ENCODE peak calls at places on chromosomes 1 and 21, in five cellular contexts. U is CD8-positive, alpha-beta T cell; C is CD8-positive, alpha-beta memory T cell; V is body of pancreas; R is IMR-90. K is an unnamed sample.

GRCh38 chr1:109186704-109187071 is 27.0 kb upstream of the SARS1 start:
- DNase-seq in U (no peak), R (peak), V (no peak), C (no peak), K (peak)

GRCh38 chr1:66711420-66711819 is 40.8 kb upstream of the DYNLT5 start:
- DNase-seq in C (no peak), U (no peak), R (no peak), V (no peak), K (no peak)

GRCh38 chr1:15231714-15232201 is 15.3 kb upstream of the FHAD1 start:
- DNase-seq in U (no peak), V (no peak), R (no peak), C (no peak), K (no peak)

GRCh38 chr1:55064071-55064581 is 24.8 kb downstream of the PCSK9 start:
- DNase-seq in V (no peak), U (no peak), R (no peak), C (no peak), K (peak)

GRCh38 chr1:20476260-20477038 is 9.6 kb downstream of the CAMK2N1 start:
- DNase-seq in C (no peak), V (peak), U (no peak), R (no peak), K (peak)

GRCh38 chr1:153340356-153340755 is 8.3 kb downstream of the PGLYRP4 start:
- DNase-seq in R (no peak), V (no peak), U (peak), C (no peak), K (no peak)

GRCh38 chr1:15523104-15523921 is 702 bp downstream of the CASP9 start:
- DNase-seq in C (no peak), U (no peak), V (no peak), R (no peak), K (peak)

GRCh38 chr1:164443836-164444235 is 115.1 kb upstream of the PBX1 start:
- DNase-seq in R (no peak), C (no peak), V (no peak), U (no peak), K (no peak)

GRCh38 chr1:219927956-219928790 is at the start of gene SLC30A10:
- DNase-seq in R (no peak), U (no peak), V (peak), C (no peak), K (peak)

GRCh38 chr1:101073836-101074235 is 48.3 kb upstream of the DPH5 start:
- DNase-seq in V (no peak), U (no peak), R (no peak), C (no peak), K (no peak)

GRCh38 chr1:87200875-87201638 is 127.6 kb upstream of the LMO4 start:
- DNase-seq in U (no peak), V (no peak), C (no peak), R (no peak), K (no peak)

GRCh38 chr1:31523769-31524168 is 52.5 kb upstream of the TINAGL1 start:
- DNase-seq in R (no peak), C (no peak), V (no peak), U (no peak), K (no peak)

GRCh38 chr1:59150537-59151386 is 146.1 kb upstream of the FGGY start:
- DNase-seq in V (peak), U (no peak), R (peak), C (no peak), K (peak)

GRCh38 chr1:174626031-174627020 is 178.6 kb downstream of the GPR52 start:
- DNase-seq in V (no peak), R (peak), U (no peak), C (no peak), K (peak)

GRCh38 chr1:161206411-161207140 is 4.4 kb downstream of the NDUFS2 start:
- DNase-seq in R (peak), C (no peak), V (no peak), U (no peak), K (no peak)

GRCh38 chr1:180415985-180416633 is 86.3 kb downstream of the ACBD6 start:
- DNase-seq in U (no peak), V (no peak), C (no peak), R (peak), K (peak)

GRCh38 chr1:170483041-170483440 is 48.9 kb upstream of the GORAB start:
- DNase-seq in C (no peak), R (no peak), V (no peak), U (no peak), K (no peak)

GRCh38 chr1:90924982-90925381 is 96.9 kb downstream of the ZNF644 start:
- DNase-seq in V (no peak), C (no peak), R (peak), U (no peak), K (peak)

GRCh38 chr1:84936116-84936810 is 43.3 kb upstream of the LPAR3 start:
- DNase-seq in V (peak), U (peak), C (peak), R (peak), K (peak)

GRCh38 chr1:30184393-30185141 is 538.8 kb downstream of the MATN1 start:
- DNase-seq in C (no peak), R (no peak), U (peak), V (no peak), K (no peak)

GRCh38 chr1:234433563-234434285 is 45.3 kb downstream of the TARBP1 start:
- DNase-seq in U (no peak), R (peak), V (no peak), C (no peak), K (peak)

GRCh38 chr1:54849219-54850081 is 37.5 kb downstream of the DHCR24 start:
- DNase-seq in C (no peak), U (no peak), V (no peak), R (no peak), K (peak)

GRCh38 chr1:230641900-230642262 is 400 bp upstream of the COG2 start:
- DNase-seq in R (no peak), V (no peak), C (no peak), U (no peak), K (no peak)

GRCh38 chr21:32779983-32780382 is 8.4 kb upstream of the PAXBP1 start:
- DNase-seq in C (no peak), U (no peak), V (no peak), R (no peak), K (no peak)

DNA sequence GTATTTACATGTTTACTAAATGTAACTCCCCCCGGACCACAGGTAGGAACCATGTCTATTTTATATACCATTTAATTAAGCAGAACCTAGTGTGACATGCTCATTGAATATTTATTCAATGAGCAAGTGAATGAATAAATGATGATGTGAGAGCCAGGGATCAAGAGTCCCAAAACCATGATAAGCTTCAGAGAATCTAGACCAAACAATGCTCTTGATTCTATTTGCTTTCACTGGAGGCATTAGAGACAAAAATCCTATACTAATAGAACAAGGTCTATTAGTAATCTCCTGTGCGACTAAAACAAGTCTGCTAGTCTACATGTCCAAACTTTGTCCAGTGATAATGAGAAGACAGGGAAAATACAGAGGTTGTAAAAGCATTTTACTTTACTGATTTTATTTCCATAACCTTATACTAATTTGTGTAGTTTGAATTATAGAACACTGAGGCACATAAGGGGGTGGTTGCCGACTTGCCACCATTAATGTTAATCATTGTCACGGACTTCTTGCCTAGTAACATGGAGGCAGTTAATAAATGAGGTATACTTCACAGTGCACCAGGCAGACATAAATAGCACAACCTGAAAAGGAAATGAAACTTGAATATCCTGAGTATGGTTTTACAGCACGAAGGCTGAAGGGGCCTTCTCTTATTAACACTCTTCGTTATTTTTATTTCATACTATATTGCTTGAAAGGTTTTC is 69.8 kb downstream of the TBX15 start:
- DNase-seq in U (no peak), C (no peak), V (no peak), R (no peak), K (no peak)
- H3K27ac ChIP-seq in U (no peak), C (no peak), V (no peak), R (no peak), K (no peak)

GRCh38 chr21:35084869-35085268 is 35.8 kb upstream of the RUNX1 start:
- DNase-seq in R (peak), C (no peak), U (no peak), V (no peak), K (peak)
- H3K27ac ChIP-seq in R (peak), C (no peak), U (no peak), V (no peak), K (peak)

GRCh38 chr1:36115931-36116330 is 9.1 kb downstream of the COL8A2 start:
- DNase-seq in U (no peak), R (peak), C (no peak), V (no peak), K (peak)

GRCh38 chr1:36114371-36114770 is 10.7 kb downstream of the COL8A2 start:
- DNase-seq in C (no peak), V (no peak), R (no peak), U (no peak), K (no peak)

GRCh38 chr1:36116906-36117305 is 8.1 kb downstream of the COL8A2 start:
- DNase-seq in U (no peak), R (no peak), V (no peak), C (no peak), K (no peak)

GRCh38 chr1:36112823-36113222 is 12.2 kb downstream of the COL8A2 start:
- DNase-seq in C (no peak), V (no peak), U (no peak), R (no peak), K (no peak)

DNA sequence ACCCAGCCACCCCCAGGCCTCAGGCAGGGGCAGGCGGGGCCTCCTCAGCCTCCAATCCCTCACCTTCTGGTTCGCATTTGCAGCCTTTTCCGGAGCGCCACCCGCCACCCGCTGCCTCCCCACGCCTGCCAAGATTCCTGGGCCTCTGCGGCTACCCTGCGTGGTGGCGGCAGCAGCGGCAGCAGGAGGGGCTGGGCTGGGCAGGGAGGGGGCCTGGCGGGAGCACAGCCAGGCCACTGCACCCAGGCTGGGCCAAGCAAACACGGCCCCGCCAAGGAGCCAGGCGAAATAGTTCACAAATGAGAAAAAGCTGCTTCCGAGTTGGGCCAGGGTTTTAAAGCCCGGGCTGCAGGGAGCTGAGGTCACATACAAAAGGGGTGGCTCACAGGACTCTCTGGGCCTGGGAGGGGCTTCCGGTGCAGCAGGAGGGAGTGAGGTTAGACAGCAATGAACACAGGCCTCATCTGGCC is 9.8 kb downstream of the COL8A2 start:
- DNase-seq in C (no peak), R (peak), V (no peak), U (no peak), K (peak)
- H3K27ac ChIP-seq in C (no peak), R (peak), V (no peak), U (no peak), K (peak)

DNA sequence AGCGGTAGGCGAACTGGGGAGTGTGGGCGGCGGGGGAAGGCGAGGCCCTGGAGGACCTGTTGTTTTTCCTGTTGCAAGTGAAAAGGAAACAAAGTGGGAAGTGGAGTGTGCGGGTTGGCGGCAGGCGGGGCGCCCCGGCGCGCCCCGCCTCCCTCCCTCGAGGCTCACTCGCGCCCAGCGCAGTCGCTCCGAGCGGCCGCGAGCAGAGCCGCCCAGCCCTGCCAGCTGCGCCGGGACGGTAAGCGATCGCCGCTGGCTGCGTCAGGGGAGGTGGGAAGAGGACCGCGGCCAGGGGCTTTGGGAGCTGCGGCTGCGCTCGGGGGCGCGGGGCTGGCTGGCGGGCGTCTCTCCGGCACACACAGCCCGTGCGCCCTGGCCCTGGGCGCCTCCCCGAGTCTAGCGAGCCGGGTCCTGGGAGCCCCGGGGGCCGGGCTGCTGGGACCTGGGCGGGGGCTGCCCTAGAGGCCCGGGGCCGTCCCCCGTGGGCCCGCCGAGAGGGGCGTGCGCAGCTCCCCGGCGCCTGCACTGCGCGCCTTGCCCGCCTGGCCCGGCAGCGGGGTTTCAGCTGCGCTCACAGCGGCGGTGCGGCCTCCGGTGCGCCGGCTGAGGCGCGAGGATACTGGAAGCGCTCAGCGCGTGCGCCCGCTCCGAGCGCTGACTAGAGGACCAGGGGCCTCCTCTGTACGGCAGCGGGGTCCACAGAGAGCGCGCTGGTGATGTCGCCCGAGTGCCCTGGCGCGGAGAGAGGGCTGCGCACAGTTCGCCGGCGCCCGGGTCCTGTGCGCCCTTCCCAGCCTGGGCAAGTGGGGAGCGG is at the start of gene PIK3CD:
- DNase-seq in R (peak), C (peak), U (peak), V (no peak), K (peak)
- H3K27ac ChIP-seq in R (no peak), C (peak), U (peak), V (peak), K (no peak)

DNA sequence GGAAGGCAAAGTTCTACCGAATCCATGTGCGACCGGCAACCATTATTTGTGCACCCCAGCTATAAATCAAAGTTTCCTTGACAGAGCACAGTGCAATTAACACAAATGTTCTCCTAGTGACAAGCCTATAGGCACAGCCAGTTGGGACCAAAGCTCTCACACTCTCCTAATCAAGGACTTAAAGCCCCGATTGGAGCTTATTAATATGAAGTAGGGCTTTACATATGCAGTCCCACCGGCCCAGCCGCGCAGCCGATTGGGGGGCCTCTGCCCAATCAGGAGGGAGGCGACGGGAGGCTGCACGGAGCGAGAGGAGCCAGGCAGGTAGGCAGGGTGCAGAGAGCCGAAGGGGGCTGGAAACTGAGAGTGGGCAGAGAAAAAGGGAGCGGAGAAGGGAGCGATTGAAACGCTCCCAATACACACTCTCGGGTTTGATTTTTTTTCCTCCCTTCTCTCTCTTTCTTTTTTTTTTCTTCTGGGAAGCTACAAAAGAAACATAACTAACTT is at the start of gene ESRRG:
- DNase-seq in R (peak), V (peak), C (no peak), U (no peak), K (no peak)
- H3K27ac ChIP-seq in R (no peak), V (peak), C (no peak), U (no peak), K (no peak)

GRCh38 chr1:228379165-228379460 is 27.5 kb downstream of the TRIM11 start:
- DNase-seq in C (no peak), V (peak), U (no peak), R (no peak), K (peak)
- H3K27ac ChIP-seq in C (no peak), V (peak), U (no peak), R (peak), K (no peak)

GRCh38 chr1:205298191-205298994 is 23.2 kb downstream of the NUAK2 start:
- DNase-seq in C (no peak), U (no peak), V (peak), R (peak), K (peak)
- H3K27ac ChIP-seq in C (no peak), U (no peak), V (peak), R (peak), K (peak)

K was measured in fibroblast of lung.